ENCODE peak calls at places on chromosomes 13 and 19, in nine cellular contexts. One of them, this sample, is unnamed.

GRCh38 chr19:45477216-45477615 is 9.4 kb downstream of the FOSB start:
- DNase-seq in stomach: no peak
- DNase-seq in astrocyte: no peak
- DNase-seq in testis: no peak
- DNase-seq in Peyer's patch: no peak
- DNase-seq in endodermal cell: no peak
- DNase-seq in IMR-90: no peak
- DNase-seq in tibial nerve: no peak
- DNase-seq in fibroblast of mammary gland: no peak
- DNase-seq in this sample: no peak

GRCh38 chr13:98496239-98496668 is 80.7 kb downstream of the STK24 start:
- DNase-seq in stomach: no peak
- DNase-seq in astrocyte: no peak
- DNase-seq in testis: no peak
- DNase-seq in Peyer's patch: peak
- DNase-seq in endodermal cell: peak
- DNase-seq in IMR-90: peak
- DNase-seq in tibial nerve: peak
- DNase-seq in fibroblast of mammary gland: peak
- DNase-seq in this sample: no peak

GRCh38 chr19:1860133-1860775 is 3.1 kb downstream of the KLF16 start:
- DNase-seq in stomach: no peak
- DNase-seq in astrocyte: peak
- DNase-seq in testis: peak
- DNase-seq in Peyer's patch: peak
- DNase-seq in endodermal cell: peak
- DNase-seq in IMR-90: peak
- DNase-seq in tibial nerve: no peak
- DNase-seq in fibroblast of mammary gland: peak
- DNase-seq in this sample: no peak

GRCh38 chr13:40813662-40814454 is 24.4 kb downstream of the SLC25A15 start:
- DNase-seq in stomach: no peak
- DNase-seq in astrocyte: no peak
- DNase-seq in testis: no peak
- DNase-seq in Peyer's patch: no peak
- DNase-seq in endodermal cell: peak
- DNase-seq in IMR-90: peak
- DNase-seq in tibial nerve: no peak
- DNase-seq in fibroblast of mammary gland: peak
- DNase-seq in this sample: peak

GRCh38 chr13:73579574-73580274 is 520.9 kb downstream of the KLF5 start:
- DNase-seq in stomach: no peak
- DNase-seq in astrocyte: no peak
- DNase-seq in testis: no peak
- DNase-seq in Peyer's patch: no peak
- DNase-seq in endodermal cell: no peak
- DNase-seq in IMR-90: no peak
- DNase-seq in tibial nerve: no peak
- DNase-seq in fibroblast of mammary gland: no peak
- DNase-seq in this sample: no peak

GRCh38 chr13:95784161-95784880 is 107.4 kb downstream of the DNAJC3 start:
- DNase-seq in stomach: no peak
- DNase-seq in astrocyte: peak
- DNase-seq in testis: no peak
- DNase-seq in Peyer's patch: no peak
- DNase-seq in endodermal cell: no peak
- DNase-seq in IMR-90: peak
- DNase-seq in tibial nerve: no peak
- DNase-seq in fibroblast of mammary gland: peak
- DNase-seq in this sample: no peak

GRCh38 chr19:15249560-15249874 is 17.3 kb upstream of the EPHX3 start:
- DNase-seq in stomach: no peak
- DNase-seq in astrocyte: no peak
- DNase-seq in testis: no peak
- DNase-seq in Peyer's patch: no peak
- DNase-seq in endodermal cell: no peak
- DNase-seq in IMR-90: no peak
- DNase-seq in tibial nerve: no peak
- DNase-seq in fibroblast of mammary gland: no peak
- DNase-seq in this sample: no peak

GRCh38 chr13:54965881-54966280 is 1937.3 kb downstream of the OLFM4 start:
- DNase-seq in stomach: no peak
- DNase-seq in astrocyte: no peak
- DNase-seq in testis: no peak
- DNase-seq in Peyer's patch: no peak
- DNase-seq in endodermal cell: no peak
- DNase-seq in IMR-90: no peak
- DNase-seq in tibial nerve: no peak
- DNase-seq in fibroblast of mammary gland: no peak
- DNase-seq in this sample: no peak

GRCh38 chr13:66915596-66916185 is 314.4 kb downstream of the PCDH9 start:
- DNase-seq in stomach: no peak
- DNase-seq in astrocyte: peak
- DNase-seq in testis: no peak
- DNase-seq in Peyer's patch: no peak
- DNase-seq in endodermal cell: no peak
- DNase-seq in IMR-90: peak
- DNase-seq in tibial nerve: no peak
- DNase-seq in fibroblast of mammary gland: peak
- DNase-seq in this sample: no peak

GRCh38 chr19:17915940-17916593 is 16.7 kb upstream of the CCDC124 start:
- DNase-seq in stomach: peak
- DNase-seq in astrocyte: no peak
- DNase-seq in testis: no peak
- DNase-seq in Peyer's patch: no peak
- DNase-seq in endodermal cell: no peak
- DNase-seq in IMR-90: no peak
- DNase-seq in tibial nerve: no peak
- DNase-seq in fibroblast of mammary gland: no peak
- DNase-seq in this sample: no peak

GRCh38 chr13:97856001-97856675 is 97.3 kb upstream of the IPO5 start:
- DNase-seq in stomach: no peak
- DNase-seq in astrocyte: peak
- DNase-seq in testis: peak
- DNase-seq in Peyer's patch: no peak
- DNase-seq in endodermal cell: peak
- DNase-seq in IMR-90: no peak
- DNase-seq in tibial nerve: peak
- DNase-seq in fibroblast of mammary gland: peak
- DNase-seq in this sample: no peak

GRCh38 chr19:12112701-12113100 is 27.4 kb downstream of the ZNF20 start:
- DNase-seq in stomach: no peak
- DNase-seq in astrocyte: no peak
- DNase-seq in testis: no peak
- DNase-seq in Peyer's patch: no peak
- DNase-seq in endodermal cell: no peak
- DNase-seq in IMR-90: no peak
- DNase-seq in tibial nerve: no peak
- DNase-seq in fibroblast of mammary gland: no peak
- DNase-seq in this sample: no peak

GRCh38 chr19:56946164-56946563 is 105.6 kb upstream of the PEG3 start:
- DNase-seq in stomach: no peak
- DNase-seq in astrocyte: no peak
- DNase-seq in testis: peak
- DNase-seq in Peyer's patch: no peak
- DNase-seq in endodermal cell: no peak
- DNase-seq in IMR-90: no peak
- DNase-seq in tibial nerve: no peak
- DNase-seq in fibroblast of mammary gland: no peak
- DNase-seq in this sample: no peak

GRCh38 chr13:38421590-38422560 is 72.2 kb downstream of the UFM1 start:
- DNase-seq in stomach: no peak
- DNase-seq in astrocyte: peak
- DNase-seq in testis: no peak
- DNase-seq in Peyer's patch: no peak
- DNase-seq in endodermal cell: no peak
- DNase-seq in IMR-90: peak
- DNase-seq in tibial nerve: no peak
- DNase-seq in fibroblast of mammary gland: no peak
- DNase-seq in this sample: no peak

GRCh38 chr19:1540353-1540925 is 16.6 kb downstream of the PLK5 start:
- DNase-seq in stomach: no peak
- DNase-seq in astrocyte: no peak
- DNase-seq in testis: peak
- DNase-seq in Peyer's patch: no peak
- DNase-seq in endodermal cell: no peak
- DNase-seq in IMR-90: no peak
- DNase-seq in tibial nerve: no peak
- DNase-seq in fibroblast of mammary gland: no peak
- DNase-seq in this sample: no peak

GRCh38 chr13:42272115-42272756 is at the start of gene AKAP11:
- DNase-seq in stomach: peak
- DNase-seq in astrocyte: peak
- DNase-seq in testis: peak
- DNase-seq in Peyer's patch: peak
- DNase-seq in endodermal cell: no peak
- DNase-seq in IMR-90: peak
- DNase-seq in tibial nerve: no peak
- DNase-seq in fibroblast of mammary gland: peak
- DNase-seq in this sample: no peak

GRCh38 chr13:109610517-109610916 is 175.9 kb downstream of the IRS2 start:
- DNase-seq in stomach: peak
- DNase-seq in astrocyte: no peak
- DNase-seq in testis: peak
- DNase-seq in Peyer's patch: peak
- DNase-seq in endodermal cell: peak
- DNase-seq in IMR-90: no peak
- DNase-seq in tibial nerve: no peak
- DNase-seq in fibroblast of mammary gland: peak
- DNase-seq in this sample: no peak

GRCh38 chr13:36815069-36815468 is 4.0 kb upstream of the RFXAP start:
- DNase-seq in stomach: no peak
- DNase-seq in astrocyte: no peak
- DNase-seq in testis: no peak
- DNase-seq in Peyer's patch: no peak
- DNase-seq in endodermal cell: no peak
- DNase-seq in IMR-90: no peak
- DNase-seq in tibial nerve: no peak
- DNase-seq in fibroblast of mammary gland: no peak
- DNase-seq in this sample: no peak

GRCh38 chr13:44142911-44143665 is 230.5 kb upstream of the SERP2 start:
- DNase-seq in stomach: no peak
- DNase-seq in astrocyte: peak
- DNase-seq in testis: no peak
- DNase-seq in Peyer's patch: no peak
- DNase-seq in endodermal cell: no peak
- DNase-seq in IMR-90: peak
- DNase-seq in tibial nerve: no peak
- DNase-seq in fibroblast of mammary gland: peak
- DNase-seq in this sample: no peak

GRCh38 chr19:5023128-5023571 is 54.2 kb downstream of the KDM4B start:
- DNase-seq in stomach: no peak
- DNase-seq in astrocyte: no peak
- DNase-seq in testis: peak
- DNase-seq in Peyer's patch: no peak
- DNase-seq in endodermal cell: no peak
- DNase-seq in IMR-90: no peak
- DNase-seq in tibial nerve: no peak
- DNase-seq in fibroblast of mammary gland: no peak
- DNase-seq in this sample: no peak

GRCh38 chr19:53772943-53773342 is 51.2 kb downstream of the NLRP12 start:
- DNase-seq in stomach: peak
- DNase-seq in astrocyte: peak
- DNase-seq in testis: peak
- DNase-seq in Peyer's patch: peak
- DNase-seq in endodermal cell: peak
- DNase-seq in IMR-90: peak
- DNase-seq in tibial nerve: peak
- DNase-seq in fibroblast of mammary gland: peak
- DNase-seq in this sample: peak
- TF ChIP-seq CTCF in stomach: peak
- TF ChIP-seq CTCF in astrocyte: peak
- TF ChIP-seq CTCF in testis: peak
- TF ChIP-seq CTCF in Peyer's patch: peak
- TF ChIP-seq CTCF in endodermal cell: peak
- TF ChIP-seq CTCF in IMR-90: peak
- TF ChIP-seq CTCF in tibial nerve: peak
- TF ChIP-seq CTCF in fibroblast of mammary gland: peak
- TF ChIP-seq CTCF in this sample: peak

DNA sequence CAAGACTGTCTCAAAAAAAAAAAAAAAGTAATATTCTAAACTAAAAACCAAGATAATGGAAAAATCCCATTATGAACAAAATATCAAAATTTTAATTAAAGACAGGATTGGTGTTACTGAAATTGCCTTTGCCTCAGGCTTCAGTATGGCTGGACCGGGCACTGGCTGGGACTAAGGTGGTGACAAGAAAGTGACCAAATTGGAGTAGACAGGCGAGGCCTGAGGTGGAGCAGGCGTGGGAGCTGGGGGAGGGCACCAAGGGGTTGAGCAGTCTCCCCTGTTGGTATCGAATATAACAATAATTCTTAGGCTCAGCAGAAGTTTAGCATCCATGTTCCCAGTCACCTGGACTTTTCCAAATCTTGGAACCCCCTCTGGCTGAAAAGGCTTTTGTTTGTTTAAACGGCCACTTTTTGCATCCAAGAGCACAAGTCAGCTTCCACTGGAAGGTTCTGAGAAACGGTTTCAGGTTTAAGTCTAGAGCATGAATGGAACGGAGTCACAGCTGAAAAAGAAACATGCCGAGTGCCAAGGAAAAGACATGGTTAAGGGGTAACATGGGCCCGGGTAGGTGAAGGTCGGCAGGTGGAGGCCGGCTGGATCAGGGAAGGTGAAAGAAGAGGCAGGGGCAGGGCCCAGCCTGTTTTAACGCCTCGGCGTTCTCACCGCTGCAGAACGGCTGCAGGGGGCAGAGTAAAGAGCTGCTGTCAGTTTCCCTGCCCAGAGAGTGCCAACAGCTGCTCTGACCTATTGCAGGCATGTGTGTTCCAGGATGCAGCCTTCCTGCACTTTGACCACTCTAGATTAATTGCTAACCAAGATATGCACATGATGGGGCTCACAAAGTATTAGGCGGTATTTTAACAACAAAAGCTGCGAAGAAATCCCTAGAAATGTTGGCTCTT is 104.4 kb downstream of the TM9SF2 start:
- DNase-seq in stomach: peak
- DNase-seq in astrocyte: peak
- DNase-seq in testis: peak
- DNase-seq in Peyer's patch: peak
- DNase-seq in endodermal cell: peak
- DNase-seq in IMR-90: no peak
- DNase-seq in tibial nerve: no peak
- DNase-seq in fibroblast of mammary gland: peak
- DNase-seq in this sample: peak
- TF ChIP-seq CTCF in stomach: no peak
- TF ChIP-seq CTCF in astrocyte: no peak
- TF ChIP-seq CTCF in testis: no peak
- TF ChIP-seq CTCF in Peyer's patch: no peak
- TF ChIP-seq CTCF in endodermal cell: peak
- TF ChIP-seq CTCF in IMR-90: no peak
- TF ChIP-seq CTCF in tibial nerve: no peak
- TF ChIP-seq CTCF in fibroblast of mammary gland: no peak
- TF ChIP-seq CTCF in this sample: peak

GRCh38 chr19:30046522-30046921 is 104.5 kb downstream of the URI1 start:
- DNase-seq in stomach: no peak
- DNase-seq in astrocyte: peak
- DNase-seq in testis: no peak
- DNase-seq in Peyer's patch: no peak
- DNase-seq in endodermal cell: peak
- DNase-seq in IMR-90: peak
- DNase-seq in tibial nerve: no peak
- DNase-seq in fibroblast of mammary gland: peak
- DNase-seq in this sample: peak
- TF ChIP-seq CTCF in stomach: no peak
- TF ChIP-seq CTCF in astrocyte: peak
- TF ChIP-seq CTCF in testis: peak
- TF ChIP-seq CTCF in Peyer's patch: no peak
- TF ChIP-seq CTCF in endodermal cell: peak
- TF ChIP-seq CTCF in IMR-90: peak
- TF ChIP-seq CTCF in tibial nerve: peak
- TF ChIP-seq CTCF in fibroblast of mammary gland: peak
- TF ChIP-seq CTCF in this sample: peak

GRCh38 chr13:75460644-75461043 is 21.3 kb downstream of the TBC1D4 start:
- DNase-seq in stomach: no peak
- DNase-seq in astrocyte: no peak
- DNase-seq in testis: no peak
- DNase-seq in Peyer's patch: no peak
- DNase-seq in endodermal cell: no peak
- DNase-seq in IMR-90: no peak
- DNase-seq in tibial nerve: no peak
- DNase-seq in fibroblast of mammary gland: no peak
- DNase-seq in this sample: no peak
- TF ChIP-seq CTCF in stomach: no peak
- TF ChIP-seq CTCF in astrocyte: no peak
- TF ChIP-seq CTCF in testis: no peak
- TF ChIP-seq CTCF in Peyer's patch: no peak
- TF ChIP-seq CTCF in endodermal cell: no peak
- TF ChIP-seq CTCF in IMR-90: no peak
- TF ChIP-seq CTCF in tibial nerve: no peak
- TF ChIP-seq CTCF in fibroblast of mammary gland: no peak
- TF ChIP-seq CTCF in this sample: no peak